ENCODE peak calls at places on chromosomes 1 and 21, in five cellular contexts. B is CD8-positive, alpha-beta memory T cell; J is right atrium auricular region; Y is tibial nerve; I is cardiac fibroblast. D is an unnamed sample.

GRCh38 chr1:8643542-8644536 is 173.6 kb downstream of the RERE start:
- DNase-seq in B (no peak), J (no peak), I (no peak), Y (no peak), D (no peak)

GRCh38 chr1:37123266-37123665 is 89.0 kb upstream of the GRIK3 start:
- DNase-seq in J (no peak), B (no peak), I (no peak), Y (no peak), D (no peak)

GRCh38 chr1:218658899-218659298 is 313.8 kb downstream of the TGFB2 start:
- DNase-seq in J (no peak), Y (no peak), I (peak; percentile 31), B (no peak), D (no peak)

GRCh38 chr1:185373813-185374524 is 56.9 kb upstream of the IVNS1ABP start:
- DNase-seq in Y (no peak), J (no peak), B (no peak), I (peak; percentile 20), D (no peak)

GRCh38 chr1:212514782-212515181 is 82.1 kb downstream of the NENF start:
- DNase-seq in J (no peak), B (no peak), Y (no peak), I (no peak), D (no peak)

GRCh38 chr1:117143856-117144255 is 22.3 kb upstream of the TRIM45 start:
- DNase-seq in I (peak; percentile 20), Y (no peak), J (no peak), B (no peak), D (no peak)

GRCh38 chr1:3146907-3147306 is 77.9 kb downstream of the PRDM16 start:
- DNase-seq in J (no peak), I (no peak), Y (no peak), B (no peak), D (no peak)

GRCh38 chr1:9028921-9029715 is 2.9 kb upstream of the SLC2A7 start:
- DNase-seq in I (peak; percentile 43), Y (no peak), J (no peak), B (no peak), D (no peak)

GRCh38 chr21:37797403-37797802 is 118.9 kb downstream of the KCNJ6 start:
- DNase-seq in Y (no peak), J (no peak), I (no peak), B (no peak), D (no peak)
- H3K4me3 ChIP-seq in Y (no peak overlapping the region), J (no peak overlapping the region), I (no peak overlapping the region), B (no peak overlapping the region), D (no peak overlapping the region)

DNA sequence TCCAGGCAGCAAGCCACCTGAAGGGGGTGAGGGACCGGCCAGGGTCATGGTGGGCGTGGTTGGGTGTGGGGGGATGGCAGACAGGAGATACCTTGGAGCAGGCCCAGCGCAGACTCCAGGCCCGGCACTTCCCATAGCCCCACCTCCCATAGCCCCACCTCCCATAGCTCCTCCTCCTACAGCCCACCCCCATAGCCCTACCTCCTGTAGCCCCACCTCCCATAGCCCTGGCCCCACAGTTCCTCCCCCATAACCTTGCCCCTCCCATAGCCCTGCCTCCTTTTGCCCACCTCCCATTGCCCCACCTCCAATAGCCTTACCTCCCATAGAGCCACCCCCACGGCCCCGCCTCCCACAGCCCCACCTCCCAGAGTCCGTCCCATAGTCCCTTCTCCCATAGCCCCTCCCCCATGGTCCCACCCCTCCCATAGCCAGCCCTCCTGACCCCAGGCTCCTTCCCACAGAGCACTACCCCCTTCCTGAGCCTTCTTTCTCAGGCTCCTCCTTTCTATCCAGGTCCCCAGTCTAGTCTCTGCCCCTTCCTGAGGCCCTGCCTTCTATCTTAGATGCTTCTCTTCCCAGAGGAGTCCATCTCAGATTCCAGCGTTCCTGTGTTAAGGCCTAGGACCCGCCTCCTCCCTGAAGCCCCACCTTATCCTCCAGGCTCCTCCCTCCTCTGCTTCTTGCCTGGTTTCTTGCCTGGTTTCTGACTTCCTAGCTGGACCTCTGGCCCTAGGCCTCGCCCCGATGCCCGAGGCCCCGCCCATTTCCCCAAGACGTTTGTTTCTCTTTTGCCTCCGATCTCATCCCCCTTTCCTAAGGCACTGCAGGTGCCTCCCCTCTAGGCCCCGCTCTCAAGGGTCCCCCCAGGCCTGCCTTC is 46.8 kb downstream of the PTPRU start:
- DNase-seq in Y (peak; percentile 48), I (peak; percentile 73), J (no peak), B (no peak), D (no peak)
- H3K4me3 ChIP-seq in Y (no peak overlapping the region), I (no peak overlapping the region), J (no peak overlapping the region), B (no peak overlapping the region), D (no peak overlapping the region)

GRCh38 chr1:200671235-200671786 is 1.6 kb upstream of the DDX59 start:
- DNase-seq in B (no peak), J (no peak), Y (no peak), I (no peak), D (no peak)
- H3K4me3 ChIP-seq in B (no peak overlapping the region), J (no peak overlapping the region), Y (no peak overlapping the region), I (no peak overlapping the region), D (no peak overlapping the region)

GRCh38 chr1:90835661-90836344 is 118.7 kb upstream of the BARHL2 start:
- DNase-seq in B (no peak), I (no peak), Y (no peak), J (no peak), D (no peak)
- H3K4me3 ChIP-seq in B (no peak overlapping the region), I (peak overlapping the region; percentile 16), Y (peak overlapping the region; percentile 40), J (peak overlapping the region; percentile 28), D (peak overlapping the region; percentile 4)

GRCh38 chr21:38439336-38439900 is 58.9 kb downstream of the ERG start:
- DNase-seq in I (peak; percentile 39), J (no peak), B (no peak), Y (no peak), D (peak; percentile 27)
- H3K4me3 ChIP-seq in I (no peak overlapping the region), J (no peak overlapping the region), B (no peak overlapping the region), Y (no peak overlapping the region), D (no peak overlapping the region)

GRCh38 chr1:31718519-31718918 is 14.7 kb upstream of the COL16A1 start:
- DNase-seq in Y (no peak), J (no peak), B (no peak), I (no peak), D (no peak)

GRCh38 chr1:31715097-31715872 is 11.5 kb upstream of the COL16A1 start:
- DNase-seq in J (peak; percentile 96), Y (peak; percentile 93), B (no peak), I (peak; percentile 93), D (no peak)

GRCh38 chr1:31714442-31715096 is 10.8 kb upstream of the COL16A1 start:
- DNase-seq in Y (peak; percentile 57), I (peak; percentile 74), J (peak; percentile 90), B (no peak), D (no peak)

GRCh38 chr1:31717341-31717740 is 13.5 kb upstream of the COL16A1 start:
- DNase-seq in J (no peak), B (no peak), Y (no peak), I (no peak), D (no peak)

GRCh38 chr1:31715873-31716220 is 12.0 kb upstream of the COL16A1 start:
- DNase-seq in J (no peak), Y (no peak), I (no peak), B (no peak), D (no peak)
- H3K4me3 ChIP-seq in J (no peak overlapping the region), Y (peak overlapping the region; percentile 45), I (peak overlapping the region; percentile 2), B (no peak overlapping the region), D (no peak overlapping the region)

DNA sequence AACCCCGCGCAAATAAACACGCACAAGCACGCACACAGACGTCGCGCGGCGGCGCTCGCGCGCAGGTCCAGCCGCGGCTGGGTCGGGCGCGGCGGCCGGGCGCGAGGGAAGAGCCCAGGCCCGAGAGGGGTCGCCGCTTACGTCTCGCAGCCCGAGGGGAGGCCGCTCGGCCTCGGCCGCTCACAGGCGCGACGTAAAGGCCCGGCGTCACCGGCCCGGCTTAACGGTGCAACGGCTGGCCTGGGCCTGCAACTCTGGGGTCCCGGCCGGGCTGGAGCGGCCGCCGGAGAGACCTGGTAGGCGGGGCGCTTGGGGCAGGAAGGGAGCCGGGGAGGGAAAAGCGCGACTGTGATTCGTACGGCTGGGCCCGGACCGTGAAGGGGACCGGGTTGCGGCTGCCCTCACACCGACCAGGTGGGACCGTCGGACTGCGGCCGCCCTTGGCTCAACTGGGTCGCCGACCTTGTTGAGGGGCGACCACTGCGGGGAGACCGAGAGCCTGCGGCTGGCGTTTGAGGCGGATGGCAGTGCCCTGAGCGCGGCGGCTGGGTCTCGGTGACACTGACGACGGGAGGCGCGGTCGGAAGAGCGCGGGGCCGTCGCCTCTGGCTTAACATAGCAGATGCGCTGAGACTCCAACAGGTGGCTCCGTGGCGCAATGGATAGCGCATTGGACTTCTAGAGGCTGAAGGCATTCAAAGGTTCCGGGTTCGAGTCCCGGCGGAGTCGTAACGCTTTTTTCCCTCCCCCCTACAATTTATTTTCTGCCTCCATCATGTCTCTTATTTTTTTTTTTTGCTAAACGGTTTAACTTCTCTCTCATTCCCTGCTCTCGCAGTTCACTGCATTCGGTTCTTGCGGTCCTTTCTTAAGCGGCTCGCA is 31.8 kb downstream of the DNTTIP2 start:
- DNase-seq in B (peak; percentile 94), J (peak; percentile 91), Y (peak; percentile 85), I (peak; percentile 91), D (peak; percentile 79)
- H3K4me3 ChIP-seq in B (peak overlapping the region; percentile 51), J (peak overlapping the region; percentile 67), Y (peak overlapping the region; percentile 94), I (peak overlapping the region; percentile 74), D (peak overlapping the region; percentile 72)

GRCh38 chr1:160738266-160738665 is 781 bp upstream of the SLAMF7 start:
- DNase-seq in J (no peak), B (no peak), I (no peak), Y (no peak), D (no peak)
- H3K4me3 ChIP-seq in J (no peak overlapping the region), B (no peak overlapping the region), I (no peak overlapping the region), Y (no peak overlapping the region), D (no peak overlapping the region)

DNA sequence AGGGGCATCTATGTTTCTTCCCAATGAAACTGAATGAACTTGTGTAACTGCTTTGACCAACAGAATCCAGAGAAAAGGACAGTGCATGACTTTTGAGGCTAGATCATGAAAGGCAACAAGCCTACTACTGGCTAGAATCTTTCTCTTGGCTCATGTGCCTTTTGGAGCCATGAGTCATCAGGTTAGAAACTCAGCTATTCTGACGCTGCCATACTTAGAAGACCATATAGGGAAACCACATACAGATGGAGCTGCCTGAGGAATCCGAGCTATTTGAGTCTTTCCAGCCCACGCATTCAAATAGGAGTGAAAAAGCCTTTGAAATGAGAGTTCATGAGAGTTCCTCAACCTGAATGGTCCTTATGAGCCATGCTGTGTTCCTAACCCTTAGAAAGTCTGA is 738.5 kb upstream of the CHRM3 start:
- DNase-seq in I (peak; percentile 97), B (no peak), J (no peak), Y (no peak), D (no peak)
- H3K4me3 ChIP-seq in I (no peak overlapping the region), B (no peak overlapping the region), J (no peak overlapping the region), Y (no peak overlapping the region), D (no peak overlapping the region)

DNA sequence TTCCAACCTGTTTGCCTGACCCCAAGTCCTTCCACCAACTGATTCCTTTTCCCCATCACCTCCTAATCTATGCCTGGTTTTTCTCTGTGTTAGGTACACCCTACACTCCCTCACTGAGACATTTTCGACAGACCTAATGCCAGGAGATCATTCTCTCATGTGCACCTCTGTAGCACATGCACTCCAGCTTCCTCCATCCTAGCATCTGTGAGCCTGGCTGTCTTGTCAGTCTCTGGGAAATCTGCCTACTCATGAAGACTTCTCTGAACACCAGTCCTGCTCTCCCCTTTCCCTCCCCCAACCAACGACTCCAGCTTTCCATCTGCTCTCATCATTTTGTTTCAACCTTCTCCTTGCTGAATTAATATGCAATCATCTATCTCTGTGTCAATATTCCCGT is 987 bp downstream of the MED8 start:
- DNase-seq in I (no peak), J (no peak), Y (no peak), B (no peak), D (peak; percentile 34)
- H3K4me3 ChIP-seq in I (peak overlapping the region; percentile 90), J (peak overlapping the region; percentile 62), Y (peak overlapping the region; percentile 94), B (peak overlapping the region; percentile 90), D (peak overlapping the region; percentile 95)

D was measured in HL-60.